ENCODE peak calls at places on chromosomes 1 and 21, in six cellular contexts. C is K562, M is HCT116, K is H1, Y is HepG2, G is GM12878. S is an unnamed sample.

GRCh38 chr1:147491098-147491497 is 50.2 kb upstream of the BCL9 start:
- DNase-seq in K (no peak), M (no peak), C (no peak), Y (no peak), G (no peak), S (no peak)

GRCh38 chr1:207486210-207486609 is 9.7 kb upstream of the CR1 start:
- DNase-seq in K (no peak), M (no peak), Y (no peak), C (no peak), G (no peak), S (no peak)

GRCh38 chr1:231964955-231965354 is 338.4 kb downstream of the DISC1 start:
- DNase-seq in G (no peak), Y (no peak), K (no peak), M (no peak), C (no peak), S (no peak)

GRCh38 chr21:45818904-45819285 is 162.7 kb upstream of the COL6A1 start:
- DNase-seq in G (peak), K (no peak), Y (peak), C (no peak), M (no peak), S (peak)

GRCh38 chr1:223394706-223395105 is 1.5 kb downstream of the CCDC185 start:
- DNase-seq in M (no peak), Y (no peak), C (no peak), K (no peak), G (no peak), S (no peak)

GRCh38 chr1:3473381-3473844 is 18.9 kb downstream of the ARHGEF16 start:
- DNase-seq in K (no peak), G (no peak), M (no peak), Y (no peak), C (no peak), S (peak)

GRCh38 chr1:161198206-161198876 is 513 bp downstream of the ADAMTS4 start:
- DNase-seq in Y (peak), M (no peak), K (peak), G (no peak), C (no peak), S (no peak)

GRCh38 chr1:175217674-175218073 is 25.1 kb upstream of the KIAA0040 start:
- DNase-seq in Y (no peak), C (no peak), G (no peak), M (no peak), K (no peak), S (no peak)

GRCh38 chr1:165240486-165240885 is 116.0 kb downstream of the LMX1A start:
- DNase-seq in C (no peak), G (no peak), M (no peak), K (no peak), Y (no peak), S (no peak)

GRCh38 chr1:65189716-65190115 is 41.7 kb downstream of the AK4 start:
- DNase-seq in C (no peak), Y (no peak), M (no peak), G (no peak), K (no peak), S (peak)

GRCh38 chr1:1757422-1758058 is 20.7 kb downstream of the NADK start:
- DNase-seq in K (no peak), Y (no peak), M (no peak), G (no peak), C (no peak), S (no peak)

GRCh38 chr1:156153362-156153761 is at the start of gene SEMA4A:
- DNase-seq in K (no peak), M (no peak), Y (no peak), C (no peak), G (no peak), S (no peak)

GRCh38 chr1:17120962-17121837 is 1.9 kb upstream of the PADI2 start:
- DNase-seq in K (no peak), Y (peak), G (no peak), C (no peak), M (no peak), S (peak)

GRCh38 chr1:243723458-243724043 is 126.5 kb downstream of the AKT3 start:
- DNase-seq in G (no peak), Y (no peak), C (no peak), M (no peak), K (no peak), S (no peak)

GRCh38 chr1:226384040-226384439 is 23.9 kb downstream of the PARP1 start:
- DNase-seq in K (no peak), Y (no peak), G (no peak), M (no peak), C (no peak), S (no peak)

GRCh38 chr1:3369437-3370076 is 84.9 kb upstream of the ARHGEF16 start:
- DNase-seq in Y (no peak), K (no peak), M (no peak), G (no peak), C (no peak), S (peak)

GRCh38 chr21:46188226-46189212 is 4.3 kb upstream of the SPATC1L start:
- DNase-seq in C (peak), Y (peak), K (no peak), G (no peak), M (peak), S (peak)

GRCh38 chr1:61419681-61420080 is 305.3 kb downstream of the TM2D1 start:
- DNase-seq in C (no peak), K (no peak), Y (no peak), G (no peak), M (no peak), S (no peak)

GRCh38 chr1:51217101-51217500 is 19.0 kb upstream of the RNF11 start:
- DNase-seq in C (no peak), G (no peak), Y (peak), M (no peak), K (no peak), S (no peak)

GRCh38 chr1:3192359-3192758 is 123.4 kb downstream of the PRDM16 start:
- DNase-seq in M (no peak), G (no peak), Y (peak), K (no peak), C (no peak), S (no peak)

GRCh38 chr21:27519357-27519756 is 552.5 kb upstream of the ADAMTS5 start:
- DNase-seq in G (no peak), Y (no peak), C (no peak), K (no peak), M (no peak), S (peak)

GRCh38 chr1:206930210-206930798 is 8.6 kb upstream of the FCMR start:
- DNase-seq in C (no peak), M (no peak), G (peak), Y (no peak), K (no peak), S (no peak)

GRCh38 chr1:170200665-170201397 is 55.1 kb downstream of the NTMT2 start:
- DNase-seq in M (no peak), Y (no peak), C (no peak), K (no peak), G (no peak), S (peak)

GRCh38 chr1:151739590-151740355 is 18.5 kb downstream of the RIIAD1 start:
- DNase-seq in Y (no peak), G (no peak), K (no peak), M (no peak), C (peak), S (no peak)

GRCh38 chr1:101365881-101366280 is 129.1 kb downstream of the S1PR1 start:
- DNase-seq in Y (no peak), G (no peak), C (no peak), M (no peak), K (no peak), S (no peak)

DNA sequence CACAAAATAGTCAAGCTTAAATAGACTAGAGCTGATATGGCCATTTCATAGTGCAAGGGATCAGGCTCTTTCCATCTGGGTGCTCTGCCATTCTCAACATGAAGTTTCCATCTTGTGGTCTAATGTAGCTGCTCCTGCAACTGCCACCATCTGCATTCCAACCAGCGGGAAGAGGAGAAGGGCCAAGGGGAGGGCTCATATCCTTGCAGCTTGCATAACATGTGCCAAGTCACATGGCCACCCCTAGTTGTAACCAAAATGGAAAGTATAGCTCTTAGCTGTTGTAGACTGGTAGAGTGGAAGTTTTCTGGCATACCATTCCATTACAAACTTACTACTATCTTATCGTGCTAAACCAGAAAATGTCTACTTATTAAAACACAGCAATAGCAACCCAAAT is 38.9 kb upstream of the IVNS1ABP start:
- DNase-seq in K (no peak), M (no peak), G (no peak), Y (no peak), C (no peak), S (no peak)
- TF ChIP-seq RAD21 in K (no peak), M (no peak), G (no peak), Y (no peak), C (no peak), S (no peak)

GRCh38 chr1:31238612-31238985 is 1.1 kb downstream of the NKAIN1 start:
- DNase-seq in M (no peak), K (no peak), C (no peak), G (no peak), Y (no peak), S (no peak)

GRCh38 chr1:31243451-31244286 is 4.0 kb upstream of the NKAIN1 start:
- DNase-seq in G (no peak), C (no peak), M (no peak), K (no peak), Y (no peak), S (peak)

GRCh38 chr1:31238986-31239613 is 587 bp downstream of the NKAIN1 start:
- DNase-seq in M (no peak), G (no peak), C (no peak), K (peak), Y (no peak), S (no peak)

GRCh38 chr1:31241321-31241720 is 1.6 kb upstream of the NKAIN1 start:
- DNase-seq in K (no peak), C (no peak), Y (no peak), M (no peak), G (no peak), S (no peak)

DNA sequence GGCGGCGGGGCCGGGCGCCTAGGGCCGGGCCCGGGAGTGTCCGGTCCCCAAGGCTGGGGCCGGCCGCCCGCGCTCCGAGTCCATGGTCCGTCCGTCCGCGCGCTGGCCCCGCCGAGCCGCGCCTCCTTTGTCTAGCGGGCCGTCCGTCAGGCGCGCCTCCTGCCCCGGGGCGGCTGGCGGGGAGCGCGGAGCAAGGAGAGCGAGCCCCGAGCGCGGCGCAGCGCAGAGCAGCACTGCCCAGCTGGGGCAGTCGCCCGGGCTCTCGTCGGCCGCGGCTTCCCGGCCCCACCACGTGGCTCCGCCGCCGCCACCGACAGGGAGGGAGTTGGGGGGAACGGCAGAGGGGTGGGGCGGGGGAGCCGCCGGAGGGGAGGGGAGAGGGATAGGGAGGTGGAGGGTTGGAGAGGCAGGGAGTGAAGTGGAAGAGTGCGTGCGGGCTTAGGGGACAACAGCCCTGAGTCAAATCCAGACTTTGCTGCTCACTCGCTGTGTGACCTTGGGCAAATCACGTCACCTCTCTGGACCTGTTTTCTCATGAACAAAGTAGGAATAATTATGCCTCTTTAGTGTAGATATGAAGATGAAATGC is at the start of gene NKAIN1:
- DNase-seq in C (no peak), Y (no peak), M (no peak), G (no peak), K (peak), S (peak)
- H3K9ac ChIP-seq in C (no peak), Y (no peak), M (no peak), G (no peak), K (peak), S (no peak)

DNA sequence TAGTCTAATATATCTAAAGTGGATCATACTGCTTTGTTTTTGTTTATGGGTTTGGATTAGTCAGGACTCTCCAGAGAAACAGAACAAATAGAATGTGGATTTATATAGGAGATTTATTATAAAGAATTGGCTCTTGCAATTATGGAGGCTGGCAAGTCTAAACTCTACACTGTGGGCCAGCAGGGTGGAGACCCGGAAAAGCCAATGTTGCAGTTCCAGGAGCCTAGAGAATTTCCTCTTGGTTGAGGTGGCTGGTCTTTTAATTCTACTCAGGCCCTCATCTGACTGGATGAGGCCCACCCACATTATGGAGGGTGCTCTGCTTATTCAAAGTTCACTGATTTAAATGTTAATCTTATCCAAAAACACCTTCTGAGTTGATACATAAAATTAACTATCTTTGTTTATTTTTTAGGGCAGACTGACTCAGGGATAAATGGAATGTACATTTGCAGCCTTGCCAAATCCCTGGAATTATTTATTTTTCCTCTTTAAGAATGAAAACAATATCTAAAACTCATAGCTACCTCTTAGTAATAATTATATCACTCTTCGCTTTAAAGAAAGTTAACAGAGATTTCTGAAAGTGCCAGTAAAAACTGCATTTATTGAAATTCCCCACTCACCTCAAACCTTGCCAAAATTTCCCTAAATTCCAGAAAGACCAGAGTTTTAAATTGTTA is 36.5 kb upstream of the SSX2IP start:
- DNase-seq in K (no peak), Y (no peak), G (no peak), C (no peak), M (no peak), S (peak)
- TF ChIP-seq CEBPB in K (no peak), Y (no peak), G (no peak), C (no peak), M (no peak), S (no peak)

GRCh38 chr1:13994386-13994785 is 294.4 kb downstream of the PRDM2 start:
- DNase-seq in G (no peak), K (no peak), C (no peak), Y (no peak), M (no peak), S (no peak)

GRCh38 chr1:13992489-13993285 is 292.7 kb downstream of the PRDM2 start:
- DNase-seq in G (no peak), M (no peak), Y (no peak), C (no peak), K (no peak), S (no peak)

GRCh38 chr1:13996334-13996733 is 296.3 kb downstream of the PRDM2 start:
- DNase-seq in Y (no peak), M (no peak), C (no peak), G (no peak), K (no peak), S (no peak)

DNA sequence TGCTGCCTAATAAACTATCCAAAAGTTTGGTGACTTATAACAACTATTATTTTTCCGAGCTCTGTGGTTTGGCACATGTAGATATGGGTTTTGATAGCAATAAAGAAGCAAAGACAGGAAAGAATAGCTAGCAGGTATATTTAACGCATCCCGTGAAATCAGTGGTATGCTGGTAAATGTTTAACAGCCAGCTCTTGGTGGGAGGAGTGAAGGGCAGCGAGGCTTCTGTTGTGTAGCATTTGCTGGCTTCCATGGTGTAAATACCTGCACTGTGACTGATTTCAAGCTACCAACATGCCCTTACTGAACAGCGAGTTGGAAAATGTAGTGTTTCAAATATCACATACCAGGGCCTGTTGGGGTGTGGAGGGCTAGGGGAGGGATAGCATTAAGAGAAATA is 291.0 kb downstream of the PRDM2 start:
- DNase-seq in M (no peak), G (no peak), Y (no peak), C (no peak), K (no peak), S (no peak)
- TF ChIP-seq RAD21 in M (no peak), G (no peak), Y (no peak), C (no peak), K (no peak), S (no peak)

GRCh38 chr21:43645414-43645891 is 13.8 kb downstream of the HSF2BP start:
- DNase-seq in G (no peak), Y (peak), C (peak), M (no peak), K (no peak), S (peak)

GRCh38 chr21:43645987-43646386 is 13.3 kb downstream of the HSF2BP start:
- DNase-seq in C (no peak), Y (no peak), K (no peak), M (no peak), G (no peak), S (no peak)

GRCh38 chr21:43643193-43643592 is 16.1 kb downstream of the HSF2BP start:
- DNase-seq in K (no peak), G (no peak), M (no peak), Y (no peak), C (no peak), S (no peak)

GRCh38 chr21:43646550-43647260 is 12.6 kb downstream of the HSF2BP start:
- DNase-seq in G (no peak), K (peak), M (peak), Y (peak), C (peak), S (peak)

GRCh38 chr21:43644609-43645008 is 14.7 kb downstream of the HSF2BP start:
- DNase-seq in G (no peak), M (no peak), K (no peak), Y (no peak), C (no peak), S (peak)
- H3K9ac ChIP-seq in G (no peak), M (no peak), K (no peak), Y (no peak), C (no peak), S (peak)

S was measured in IMR-90.